ENCODE peak calls at places on chromosomes 1 and 21, in eight cellular contexts. Y is PC-3, W is brain microvascular endothelial cell, U is suprapubic skin, I is cardiac muscle cell, T is sigmoid colon, A is psoas muscle, O is pancreas. M is an unnamed sample.

GRCh38 chr1:180239145-180240096 is 9.4 kb downstream of the LHX4 start:
- DNase-seq in Y (no peak), W (no peak), U (no peak), I (no peak), T (peak; percentile 5), A (no peak), O (no peak), M (no peak)

GRCh38 chr1:21815724-21816311 is 3.8 kb downstream of the LDLRAD2 start:
- DNase-seq in Y (no peak), W (no peak), U (no peak), I (no peak), T (peak; percentile 70), A (peak; percentile 70), O (no peak), M (no peak)

GRCh38 chr21:37198989-37199924 is 67.9 kb downstream of the VPS26C start:
- DNase-seq in Y (peak; percentile 91), W (peak; percentile 78), U (no peak), I (no peak), T (no peak), A (no peak), O (no peak), M (no peak)

GRCh38 chr21:26788783-26789182 is 56.4 kb downstream of the ADAMTS1 start:
- DNase-seq in Y (no peak), W (no peak), U (no peak), I (no peak), T (peak; percentile 89), A (no peak), O (no peak), M (peak; percentile 52)

GRCh38 chr1:215749423-215749822 is 182.3 kb downstream of the KCTD3 start:
- DNase-seq in Y (peak; percentile 93), W (peak; percentile 33), U (no peak), I (no peak), T (no peak), A (no peak), O (no peak), M (no peak)

GRCh38 chr1:54220004-54220811 is 20.2 kb downstream of the MRPL37 start:
- DNase-seq in Y (no peak), W (peak; percentile 25), U (no peak), I (peak; percentile 53), T (peak; percentile 73), A (peak; percentile 85), O (peak; percentile 74), M (peak; percentile 51)

GRCh38 chr1:41673355-41673754 is 188.9 kb upstream of the EDN2 start:
- DNase-seq in Y (no peak), W (no peak), U (no peak), I (no peak), T (no peak), A (no peak), O (no peak), M (no peak)

GRCh38 chr1:109874445-109874844 is 36.2 kb upstream of the CSF1 start:
- DNase-seq in Y (no peak), W (no peak), U (peak; percentile 9), I (no peak), T (no peak), A (no peak), O (no peak), M (no peak)

GRCh38 chr1:10685851-10686403 is 110.5 kb downstream of the CASZ1 start:
- DNase-seq in Y (peak; percentile 67), W (no peak), U (no peak), I (peak; percentile 66), T (no peak), A (no peak), O (peak; percentile 67), M (no peak)

GRCh38 chr1:243946946-243947345 is 96.9 kb upstream of the AKT3 start:
- DNase-seq in Y (peak; percentile 36), W (no peak), U (no peak), I (no peak), T (no peak), A (no peak), O (no peak), M (no peak)

GRCh38 chr1:32894019-32894600 is 7.1 kb downstream of the TMEM54 start:
- DNase-seq in Y (no peak), W (no peak), U (no peak), I (no peak), T (no peak), A (no peak), O (no peak), M (no peak)

GRCh38 chr1:204203206-204203767 is 7.0 kb upstream of the KISS1 start:
- DNase-seq in Y (peak; percentile 79), W (no peak), U (peak; percentile 65), I (no peak), T (no peak), A (no peak), O (no peak), M (no peak)

GRCh38 chr1:198656500-198656932 is 17.7 kb downstream of the PTPRC start:
- DNase-seq in Y (peak; percentile 90), W (no peak), U (no peak), I (no peak), T (peak; percentile 67), A (no peak), O (no peak), M (no peak)

GRCh38 chr1:21605964-21606705 is 63.0 kb downstream of the RAP1GAP start:
- DNase-seq in Y (no peak), W (no peak), U (no peak), I (no peak), T (no peak), A (no peak), O (no peak), M (no peak)

GRCh38 chr1:91752324-91752723 is 133.6 kb downstream of the TGFBR3 start:
- DNase-seq in Y (no peak), W (no peak), U (no peak), I (no peak), T (no peak), A (no peak), O (no peak), M (no peak)

GRCh38 chr1:54125671-54126070 is 27.1 kb downstream of the CDCP2 start:
- DNase-seq in Y (peak; percentile 21), W (no peak), U (no peak), I (peak; percentile 46), T (no peak), A (peak; percentile 87), O (peak; percentile 64), M (no peak)

GRCh38 chr1:21782868-21783678 is at the start of gene USP48:
- DNase-seq in Y (peak; percentile 97), W (peak; percentile 87), U (peak; percentile 97), I (peak; percentile 98), T (peak; percentile 98), A (peak; percentile 99), O (peak; percentile 98), M (peak; percentile 97)

GRCh38 chr21:33299181-33299752 is 25.5 kb upstream of the IFNAR1 start:
- DNase-seq in Y (peak; percentile 57), W (no peak), U (no peak), I (no peak), T (no peak), A (no peak), O (no peak), M (no peak)

GRCh38 chr1:15966081-15966955 is 9.6 kb downstream of the ZBTB17 start:
- DNase-seq in Y (no peak), W (no peak), U (peak; percentile 80), I (no peak), T (no peak), A (no peak), O (no peak), M (no peak)

GRCh38 chr1:234965128-234965527 is 163.5 kb downstream of the TOMM20 start:
- DNase-seq in Y (no peak), W (no peak), U (peak; percentile 28), I (no peak), T (peak; percentile 67), A (no peak), O (no peak), M (no peak)

GRCh38 chr1:234963180-234963903 is 165.3 kb downstream of the TOMM20 start:
- DNase-seq in Y (peak; percentile 87), W (peak; percentile 97), U (peak; percentile 89), I (no peak), T (peak; percentile 85), A (peak; percentile 90), O (peak; percentile 61), M (no peak)

GRCh38 chr1:234962340-234962989 is 166.2 kb downstream of the TOMM20 start:
- DNase-seq in Y (peak; percentile 81), W (peak; percentile 99), U (peak; percentile 85), I (no peak), T (peak; percentile 79), A (no peak), O (no peak), M (peak; percentile 79)

GRCh38 chr1:234961468-234962339 is 166.9 kb downstream of the TOMM20 start:
- DNase-seq in Y (peak; percentile 84), W (peak; percentile 80), U (peak; percentile 64), I (no peak), T (peak; percentile 56), A (no peak), O (no peak), M (no peak)

GRCh38 chr1:234963904-234964702 is 164.5 kb downstream of the TOMM20 start:
- DNase-seq in Y (no peak), W (no peak), U (peak; percentile 67), I (peak; percentile 35), T (peak; percentile 69), A (peak; percentile 84), O (no peak), M (no peak)
- H3K4me3 ChIP-seq in Y (peak overlapping the region; percentile 41), W (no peak overlapping the region), U (no peak overlapping the region), I (no peak overlapping the region), T (no peak overlapping the region), A (no peak overlapping the region), O (no peak overlapping the region), M (no peak overlapping the region)

GRCh38 chr1:223136086-223136485 is 7.0 kb downstream of the TLR5 start:
- DNase-seq in Y (no peak), W (no peak), U (no peak), I (peak; percentile 24), T (peak; percentile 61), A (no peak), O (no peak), M (no peak)
- TF ChIP-seq CTCF in Y (no peak), W (no peak), U (no peak), I (no peak), T (no peak), A (no peak), O (no peak), M (no peak)

GRCh38 chr1:45928486-45929205 is 125.2 kb downstream of the MAST2 start:
- DNase-seq in Y (no peak), W (peak; percentile 25), U (no peak), I (no peak), T (no peak), A (no peak), O (no peak), M (no peak)
- H3K27ac ChIP-seq in Y (peak overlapping the region; percentile 24), W (peak overlapping the region; percentile 41), U (no peak overlapping the region), I (peak overlapping the region; percentile 84), T (peak overlapping the region; percentile 28), A (peak overlapping the region; percentile 78), O (no peak overlapping the region), M (no peak overlapping the region)

GRCh38 chr1:94101613-94101940 is 19.4 kb downstream of the ABCA4 start:
- DNase-seq in Y (peak; percentile 13), W (no peak), U (no peak), I (no peak), T (no peak), A (no peak), O (no peak), M (peak; percentile 78)

GRCh38 chr1:94100129-94100784 is 20.7 kb downstream of the ABCA4 start:
- DNase-seq in Y (no peak), W (no peak), U (no peak), I (no peak), T (no peak), A (no peak), O (no peak), M (no peak)

GRCh38 chr1:94100785-94101612 is 19.9 kb downstream of the ABCA4 start:
- DNase-seq in Y (no peak), W (no peak), U (no peak), I (no peak), T (no peak), A (no peak), O (no peak), M (peak; percentile 82)

GRCh38 chr1:94103608-94104007 is 17.3 kb downstream of the ABCA4 start:
- DNase-seq in Y (no peak), W (no peak), U (no peak), I (no peak), T (no peak), A (no peak), O (no peak), M (peak; percentile 5)

GRCh38 chr1:94102126-94102525 is 18.8 kb downstream of the ABCA4 start:
- DNase-seq in Y (no peak), W (no peak), U (no peak), I (no peak), T (no peak), A (no peak), O (no peak), M (no peak)
- H3K4me3 ChIP-seq in Y (no peak overlapping the region), W (no peak overlapping the region), U (no peak overlapping the region), I (no peak overlapping the region), T (no peak overlapping the region), A (no peak overlapping the region), O (no peak overlapping the region), M (no peak overlapping the region)

M was measured in uterus.